ENCODE peak calls at places on chromosomes 12 and 14, in six cellular contexts. O is transverse colon; B is foreskin fibroblast; C is GM20000; S is CD8-positive, alpha-beta T cell; N is fibroblast of lung. J is an unnamed sample.
A peak's percentile ranks its signal among the peaks of the same experiment; 100 is the strongest.

GRCh38 chr12:99386907-99387306 is 260.6 kb upstream of the GARIN6 start:
- DNase-seq in O (no peak), C (peak; percentile 29), S (no peak), N (peak; percentile 41), B (no peak), J (peak; percentile 37)

GRCh38 chr14:59343585-59343984 is 121.6 kb downstream of the GPR135 start:
- DNase-seq in S (no peak), N (no peak), O (no peak), B (no peak), C (no peak), J (no peak)

GRCh38 chr12:95182868-95183415 is 34.3 kb downstream of the FGD6 start:
- DNase-seq in B (peak; percentile 42), C (peak; percentile 17), S (no peak), N (peak; percentile 98), O (no peak), J (peak; percentile 30)

GRCh38 chr12:8156845-8157244 is at the start of gene ZNF705A:
- DNase-seq in O (no peak), S (no peak), N (peak; percentile 89), B (peak; percentile 30), C (no peak), J (no peak)

GRCh38 chr14:38616959-38617358 is 361.1 kb upstream of the CLEC14A start:
- DNase-seq in C (no peak), N (no peak), S (no peak), O (no peak), B (peak; percentile 10), J (no peak)

GRCh38 chr14:24329736-24330135 is 5.1 kb downstream of the ADCY4 start:
- DNase-seq in B (no peak), S (peak; percentile 62), O (peak; percentile 69), C (no peak), N (no peak), J (no peak)

GRCh38 chr14:50542941-50543418 is 10.6 kb upstream of the MAP4K5 start:
- DNase-seq in N (peak; percentile 51), S (peak; percentile 30), C (peak; percentile 66), O (peak; percentile 20), B (no peak), J (peak; percentile 66)

GRCh38 chr14:101780390-101780789 is 18.9 kb downstream of the PPP2R5C start:
- DNase-seq in S (no peak), B (no peak), N (no peak), O (no peak), C (no peak), J (no peak)

GRCh38 chr12:33265037-33265436 is 174.6 kb downstream of the SYT10 start:
- DNase-seq in O (no peak), S (no peak), C (no peak), B (no peak), N (no peak), J (no peak)

GRCh38 chr12:75721231-75721641 is 209.8 kb upstream of the KRR1 start:
- DNase-seq in N (peak; percentile 59), S (no peak), B (peak; percentile 13), O (no peak), C (no peak), J (no peak)

GRCh38 chr12:6063379-6063735 is 61.1 kb downstream of the VWF start:
- DNase-seq in B (no peak), C (no peak), S (no peak), O (no peak), N (no peak), J (no peak)
- TF ChIP-seq CTCF in B (no peak), C (no peak), S (no peak), O (no peak), N (no peak), J (no peak)

GRCh38 chr12:130334937-130335336 is 2.8 kb upstream of the PIWIL1 start:
- DNase-seq in O (no peak), S (no peak), N (no peak), B (no peak), C (no peak), J (no peak)

GRCh38 chr12:130334399-130334798 is 3.3 kb upstream of the PIWIL1 start:
- DNase-seq in C (no peak), B (no peak), N (no peak), O (no peak), S (no peak), J (no peak)

GRCh38 chr12:130331146-130331545 is 6.5 kb upstream of the PIWIL1 start:
- DNase-seq in N (no peak), C (no peak), S (no peak), B (no peak), O (no peak), J (no peak)

GRCh38 chr12:130335517-130336392 is 1.9 kb upstream of the PIWIL1 start:
- DNase-seq in N (peak; percentile 27), C (peak; percentile 73), B (peak; percentile 26), O (peak; percentile 31), S (peak; percentile 23), J (peak; percentile 65)

GRCh38 chr12:130333341-130333740 is 4.3 kb upstream of the PIWIL1 start:
- DNase-seq in O (no peak), B (no peak), N (no peak), C (no peak), S (no peak), J (no peak)
- TF ChIP-seq CTCF in O (no peak), B (no peak), N (no peak), C (no peak), S (no peak), J (no peak)

DNA sequence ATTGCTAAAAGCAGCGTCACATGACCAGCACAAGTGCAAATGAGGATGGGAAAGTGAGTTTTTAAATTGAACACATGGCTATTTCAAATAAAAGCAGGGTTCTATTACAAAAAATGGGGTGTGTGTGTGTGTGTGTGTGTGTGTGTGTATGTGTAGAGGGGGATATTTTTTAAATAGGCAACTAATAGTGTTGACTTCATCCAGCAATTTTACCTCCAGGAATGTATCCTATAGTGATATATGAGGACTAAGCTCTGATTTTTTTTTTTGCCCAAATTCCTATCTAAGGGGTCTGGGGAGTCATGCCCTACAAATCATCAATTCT is 78.9 kb upstream of the AMN1 start:
- DNase-seq in C (no peak), O (no peak), N (no peak), S (no peak), B (no peak), J (no peak)
- TF ChIP-seq CTCF in C (no peak), O (no peak), N (no peak), S (no peak), B (no peak), J (no peak)

GRCh38 chr14:65604946-65605345 is 192.4 kb downstream of the FUT8 start:
- DNase-seq in C (no peak), O (no peak), B (no peak), S (no peak), N (no peak), J (no peak)
- TF ChIP-seq CTCF in C (no peak), O (no peak), B (peak; percentile 5), S (no peak), N (no peak), J (no peak)

GRCh38 chr14:76382495-76382832 is 6.5 kb downstream of the ESRRB start:
- DNase-seq in N (no peak), O (no peak), S (no peak), C (no peak), B (no peak), J (no peak)

GRCh38 chr14:76389841-76390240 is 13.9 kb downstream of the ESRRB start:
- DNase-seq in N (no peak), C (no peak), O (no peak), B (no peak), S (no peak), J (no peak)

GRCh38 chr14:76391981-76392690 is 16.2 kb downstream of the ESRRB start:
- DNase-seq in C (no peak), S (no peak), N (no peak), O (no peak), B (no peak), J (no peak)

GRCh38 chr14:76390621-76391020 is 14.7 kb downstream of the ESRRB start:
- DNase-seq in O (no peak), S (no peak), C (no peak), N (no peak), B (no peak), J (no peak)

GRCh38 chr14:76386922-76387782 is 11.2 kb downstream of the ESRRB start:
- DNase-seq in B (peak; percentile 41), S (peak; percentile 52), N (peak; percentile 34), C (peak; percentile 87), O (peak; percentile 62), J (peak; percentile 88)
- TF ChIP-seq CTCF in B (peak; percentile 99), S (peak; percentile 74), N (peak; percentile 100), C (peak; percentile 98), O (peak; percentile 94), J (peak; percentile 95)

J was measured in GM13976.